ENCODE peak calls at places on chromosomes 5 and 9, in nine cellular contexts. One of them, this sample, is unnamed. For H3K4me1, the result is how much of the 10 kb centered on the place peaks cover.

GRCh38 chr5:179309751-179310320 is 35.4 kb downstream of the ADAMTS2 start:
- DNase-seq in heart right ventricle: no peak
- DNase-seq in A549: no peak
- DNase-seq in neural progenitor cell: no peak
- DNase-seq in sigmoid colon: peak
- DNase-seq in fibroblast of lung: no peak
- DNase-seq in stomach: no peak
- DNase-seq in psoas muscle: no peak
- DNase-seq in right atrium auricular region: no peak
- DNase-seq in this sample: no peak

GRCh38 chr9:15617782-15618181 is 64.9 kb downstream of the CCDC171 start:
- DNase-seq in heart right ventricle: no peak
- DNase-seq in A549: no peak
- DNase-seq in neural progenitor cell: no peak
- DNase-seq in sigmoid colon: no peak
- DNase-seq in fibroblast of lung: no peak
- DNase-seq in stomach: no peak
- DNase-seq in psoas muscle: no peak
- DNase-seq in right atrium auricular region: no peak
- DNase-seq in this sample: no peak

GRCh38 chr9:129500166-129500862 is 120.6 kb downstream of the C9orf50 start:
- DNase-seq in heart right ventricle: no peak
- DNase-seq in A549: peak
- DNase-seq in neural progenitor cell: peak
- DNase-seq in sigmoid colon: peak
- DNase-seq in fibroblast of lung: no peak
- DNase-seq in stomach: no peak
- DNase-seq in psoas muscle: peak
- DNase-seq in right atrium auricular region: no peak
- DNase-seq in this sample: peak

GRCh38 chr5:36374275-36374862 is 72.7 kb upstream of the RANBP3L start:
- DNase-seq in heart right ventricle: no peak
- DNase-seq in A549: no peak
- DNase-seq in neural progenitor cell: no peak
- DNase-seq in sigmoid colon: no peak
- DNase-seq in fibroblast of lung: peak
- DNase-seq in stomach: no peak
- DNase-seq in psoas muscle: peak
- DNase-seq in right atrium auricular region: no peak
- DNase-seq in this sample: no peak

GRCh38 chr9:116124472-116125040 is 29.0 kb upstream of the PAPPA start:
- DNase-seq in heart right ventricle: no peak
- DNase-seq in A549: no peak
- DNase-seq in neural progenitor cell: no peak
- DNase-seq in sigmoid colon: no peak
- DNase-seq in fibroblast of lung: peak
- DNase-seq in stomach: no peak
- DNase-seq in psoas muscle: no peak
- DNase-seq in right atrium auricular region: no peak
- DNase-seq in this sample: no peak

GRCh38 chr9:100100268-100100667 is 1.2 kb downstream of the INVS start:
- DNase-seq in heart right ventricle: no peak
- DNase-seq in A549: no peak
- DNase-seq in neural progenitor cell: no peak
- DNase-seq in sigmoid colon: no peak
- DNase-seq in fibroblast of lung: no peak
- DNase-seq in stomach: no peak
- DNase-seq in psoas muscle: no peak
- DNase-seq in right atrium auricular region: no peak
- DNase-seq in this sample: peak

GRCh38 chr9:103431809-103432208 is 436.7 kb downstream of the CYLC2 start:
- DNase-seq in heart right ventricle: no peak
- DNase-seq in A549: no peak
- DNase-seq in neural progenitor cell: no peak
- DNase-seq in sigmoid colon: no peak
- DNase-seq in fibroblast of lung: no peak
- DNase-seq in stomach: no peak
- DNase-seq in psoas muscle: no peak
- DNase-seq in right atrium auricular region: no peak
- DNase-seq in this sample: no peak

GRCh38 chr9:95815153-95815552 is 60.3 kb upstream of the ERCC6L2 start:
- DNase-seq in heart right ventricle: no peak
- DNase-seq in A549: peak
- DNase-seq in neural progenitor cell: no peak
- DNase-seq in sigmoid colon: no peak
- DNase-seq in fibroblast of lung: peak
- DNase-seq in stomach: no peak
- DNase-seq in psoas muscle: no peak
- DNase-seq in right atrium auricular region: no peak
- DNase-seq in this sample: peak

GRCh38 chr9:124347206-124347967 is 67.9 kb downstream of the PSMB7 start:
- DNase-seq in heart right ventricle: no peak
- DNase-seq in A549: no peak
- DNase-seq in neural progenitor cell: no peak
- DNase-seq in sigmoid colon: peak
- DNase-seq in fibroblast of lung: no peak
- DNase-seq in stomach: no peak
- DNase-seq in psoas muscle: peak
- DNase-seq in right atrium auricular region: no peak
- DNase-seq in this sample: no peak

GRCh38 chr5:102216559-102217157 is 79.4 kb downstream of the SLCO4C1 start:
- DNase-seq in heart right ventricle: no peak
- DNase-seq in A549: no peak
- DNase-seq in neural progenitor cell: no peak
- DNase-seq in sigmoid colon: no peak
- DNase-seq in fibroblast of lung: no peak
- DNase-seq in stomach: no peak
- DNase-seq in psoas muscle: no peak
- DNase-seq in right atrium auricular region: no peak
- DNase-seq in this sample: no peak

GRCh38 chr9:93119953-93120845 is 13.9 kb downstream of the NINJ1 start:
- DNase-seq in heart right ventricle: peak
- DNase-seq in A549: peak
- DNase-seq in neural progenitor cell: no peak
- DNase-seq in sigmoid colon: peak
- DNase-seq in fibroblast of lung: peak
- DNase-seq in stomach: peak
- DNase-seq in psoas muscle: peak
- DNase-seq in right atrium auricular region: peak
- DNase-seq in this sample: peak

GRCh38 chr9:130383979-130384676 is 60.6 kb upstream of the ASS1 start:
- DNase-seq in heart right ventricle: no peak
- DNase-seq in A549: no peak
- DNase-seq in neural progenitor cell: no peak
- DNase-seq in sigmoid colon: no peak
- DNase-seq in fibroblast of lung: no peak
- DNase-seq in stomach: no peak
- DNase-seq in psoas muscle: no peak
- DNase-seq in right atrium auricular region: no peak
- DNase-seq in this sample: no peak

GRCh38 chr9:104863180-104863883 is 64.6 kb downstream of the ABCA1 start:
- DNase-seq in heart right ventricle: peak
- DNase-seq in A549: peak
- DNase-seq in neural progenitor cell: peak
- DNase-seq in sigmoid colon: no peak
- DNase-seq in fibroblast of lung: peak
- DNase-seq in stomach: peak
- DNase-seq in psoas muscle: no peak
- DNase-seq in right atrium auricular region: no peak
- DNase-seq in this sample: peak

GRCh38 chr9:26261503-26262330 is 583.5 kb upstream of the TUSC1 start:
- DNase-seq in heart right ventricle: no peak
- DNase-seq in A549: peak
- DNase-seq in neural progenitor cell: no peak
- DNase-seq in sigmoid colon: no peak
- DNase-seq in fibroblast of lung: peak
- DNase-seq in stomach: no peak
- DNase-seq in psoas muscle: no peak
- DNase-seq in right atrium auricular region: no peak
- DNase-seq in this sample: no peak

GRCh38 chr5:9670371-9670770 is 40.2 kb upstream of the TAS2R1 start:
- DNase-seq in heart right ventricle: no peak
- DNase-seq in A549: no peak
- DNase-seq in neural progenitor cell: no peak
- DNase-seq in sigmoid colon: no peak
- DNase-seq in fibroblast of lung: peak
- DNase-seq in stomach: no peak
- DNase-seq in psoas muscle: no peak
- DNase-seq in right atrium auricular region: no peak
- DNase-seq in this sample: no peak

GRCh38 chr5:32450952-32451351 is 6.4 kb upstream of the ZFR start:
- DNase-seq in heart right ventricle: no peak
- DNase-seq in A549: peak
- DNase-seq in neural progenitor cell: peak
- DNase-seq in sigmoid colon: no peak
- DNase-seq in fibroblast of lung: no peak
- DNase-seq in stomach: no peak
- DNase-seq in psoas muscle: no peak
- DNase-seq in right atrium auricular region: no peak
- DNase-seq in this sample: peak

GRCh38 chr5:96868603-96869371 is 7.5 kb upstream of the ERAP2 start:
- DNase-seq in heart right ventricle: peak
- DNase-seq in A549: peak
- DNase-seq in neural progenitor cell: peak
- DNase-seq in sigmoid colon: no peak
- DNase-seq in fibroblast of lung: peak
- DNase-seq in stomach: no peak
- DNase-seq in psoas muscle: no peak
- DNase-seq in right atrium auricular region: no peak
- DNase-seq in this sample: peak

GRCh38 chr5:14849516-14850294 is 21.9 kb downstream of the ANKH start:
- DNase-seq in heart right ventricle: no peak
- DNase-seq in A549: no peak
- DNase-seq in neural progenitor cell: no peak
- DNase-seq in sigmoid colon: no peak
- DNase-seq in fibroblast of lung: no peak
- DNase-seq in stomach: no peak
- DNase-seq in psoas muscle: no peak
- DNase-seq in right atrium auricular region: no peak
- DNase-seq in this sample: no peak

GRCh38 chr5:31366941-31367340 is 165.0 kb downstream of the DROSHA start:
- DNase-seq in heart right ventricle: no peak
- DNase-seq in A549: no peak
- DNase-seq in neural progenitor cell: no peak
- DNase-seq in sigmoid colon: no peak
- DNase-seq in fibroblast of lung: peak
- DNase-seq in stomach: no peak
- DNase-seq in psoas muscle: no peak
- DNase-seq in right atrium auricular region: no peak
- DNase-seq in this sample: no peak

GRCh38 chr5:144547098-144547499 is 376.4 kb downstream of the KCTD16 start:
- DNase-seq in heart right ventricle: no peak
- DNase-seq in A549: no peak
- DNase-seq in neural progenitor cell: no peak
- DNase-seq in sigmoid colon: no peak
- DNase-seq in fibroblast of lung: no peak
- DNase-seq in stomach: no peak
- DNase-seq in psoas muscle: no peak
- DNase-seq in right atrium auricular region: no peak
- DNase-seq in this sample: no peak
- H3K27ac ChIP-seq in heart right ventricle: no peak
- H3K27ac ChIP-seq in A549: no peak
- H3K27ac ChIP-seq in neural progenitor cell: no peak
- H3K27ac ChIP-seq in sigmoid colon: no peak
- H3K27ac ChIP-seq in fibroblast of lung: no peak
- H3K27ac ChIP-seq in stomach: no peak
- H3K27ac ChIP-seq in psoas muscle: no peak
- H3K27ac ChIP-seq in right atrium auricular region: no peak
- H3K27ac ChIP-seq in this sample: no peak

DNA sequence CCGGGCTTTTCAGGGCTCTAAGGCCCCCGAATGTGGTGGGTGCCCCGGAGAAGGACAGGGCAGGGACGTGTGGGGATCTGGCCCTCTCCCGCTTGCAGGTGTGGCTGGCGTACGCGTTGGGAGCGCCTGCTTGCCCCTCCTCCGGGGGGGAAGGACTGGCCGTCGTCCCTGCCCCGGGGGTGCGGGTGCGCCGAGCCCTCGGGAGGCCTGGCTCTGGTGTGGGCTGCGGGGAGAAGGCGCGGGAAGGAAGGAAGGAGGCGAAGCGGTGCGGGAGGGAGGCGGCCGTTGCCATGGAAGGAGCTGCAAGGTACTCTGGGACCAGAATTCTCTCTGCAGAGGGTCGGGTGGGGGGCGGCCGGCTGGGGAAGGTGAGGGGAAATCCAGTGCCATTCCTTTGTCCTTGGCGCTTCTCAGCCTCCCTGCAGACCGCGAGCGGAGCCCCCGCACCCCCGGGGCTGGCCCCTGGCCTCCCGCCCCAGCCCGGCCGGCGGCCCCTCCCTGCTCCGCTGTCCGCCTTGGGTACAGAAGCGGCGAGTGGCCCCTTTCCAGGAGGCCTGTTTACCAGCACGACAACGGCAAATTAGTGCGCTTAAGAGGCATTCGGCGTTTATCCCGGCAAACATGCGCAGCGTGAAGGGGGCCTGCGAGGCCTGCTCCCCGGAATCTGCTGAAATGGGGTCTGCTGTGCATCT is 67.1 kb upstream of the UNC5A start:
- DNase-seq in heart right ventricle: no peak
- DNase-seq in A549: no peak
- DNase-seq in neural progenitor cell: peak
- DNase-seq in sigmoid colon: no peak
- DNase-seq in fibroblast of lung: no peak
- DNase-seq in stomach: no peak
- DNase-seq in psoas muscle: no peak
- DNase-seq in right atrium auricular region: peak
- DNase-seq in this sample: no peak
- H3K4me3 ChIP-seq in heart right ventricle: peak
- H3K4me3 ChIP-seq in A549: no peak
- H3K4me3 ChIP-seq in neural progenitor cell: peak
- H3K4me3 ChIP-seq in sigmoid colon: no peak
- H3K4me3 ChIP-seq in fibroblast of lung: no peak
- H3K4me3 ChIP-seq in stomach: no peak
- H3K4me3 ChIP-seq in psoas muscle: no peak
- H3K4me3 ChIP-seq in right atrium auricular region: no peak
- H3K4me3 ChIP-seq in this sample: no peak

DNA sequence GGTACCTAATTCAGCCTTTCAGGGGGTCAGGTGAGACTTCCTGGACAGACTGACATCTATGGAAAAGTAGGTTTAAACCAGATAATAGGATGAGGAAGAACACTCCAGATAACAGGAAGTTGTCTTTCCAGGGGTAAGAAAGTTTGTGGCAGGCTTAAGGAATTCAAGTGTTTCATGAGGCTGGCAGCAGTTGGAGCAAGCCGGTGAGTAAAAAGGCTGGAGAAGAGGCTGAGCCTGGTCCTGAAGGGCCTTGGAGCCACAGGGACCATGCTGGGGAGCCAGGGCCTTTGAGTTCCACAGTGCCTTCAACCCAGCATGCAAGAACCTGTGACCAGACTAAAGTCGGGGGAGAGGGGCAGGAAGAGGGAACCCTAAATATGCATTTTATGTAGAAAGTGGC is 353.4 kb downstream of the SPOCK1 start:
- DNase-seq in heart right ventricle: no peak
- DNase-seq in A549: no peak
- DNase-seq in neural progenitor cell: no peak
- DNase-seq in sigmoid colon: no peak
- DNase-seq in fibroblast of lung: no peak
- DNase-seq in stomach: no peak
- DNase-seq in psoas muscle: no peak
- DNase-seq in right atrium auricular region: no peak
- DNase-seq in this sample: no peak
- H3K4me1 ChIP-seq in heart right ventricle: under half
- H3K4me1 ChIP-seq in A549: under half
- H3K4me1 ChIP-seq in neural progenitor cell: under half
- H3K4me1 ChIP-seq in sigmoid colon: under half
- H3K4me1 ChIP-seq in fibroblast of lung: under half
- H3K4me1 ChIP-seq in stomach: under half
- H3K4me1 ChIP-seq in psoas muscle: under half
- H3K4me1 ChIP-seq in right atrium auricular region: under half
- H3K4me1 ChIP-seq in this sample: under half

GRCh38 chr9:10007356-10007755 is 605.4 kb downstream of the PTPRD start:
- DNase-seq in heart right ventricle: no peak
- DNase-seq in A549: no peak
- DNase-seq in neural progenitor cell: no peak
- DNase-seq in sigmoid colon: no peak
- DNase-seq in fibroblast of lung: no peak
- DNase-seq in stomach: no peak
- DNase-seq in psoas muscle: no peak
- DNase-seq in right atrium auricular region: no peak
- DNase-seq in this sample: no peak
- H3K27ac ChIP-seq in heart right ventricle: no peak
- H3K27ac ChIP-seq in A549: no peak
- H3K27ac ChIP-seq in neural progenitor cell: no peak
- H3K27ac ChIP-seq in sigmoid colon: no peak
- H3K27ac ChIP-seq in fibroblast of lung: no peak
- H3K27ac ChIP-seq in stomach: no peak
- H3K27ac ChIP-seq in psoas muscle: no peak
- H3K27ac ChIP-seq in right atrium auricular region: no peak
- H3K27ac ChIP-seq in this sample: peak